ENCODE peak calls at places on chromosome 17, in seven cellular contexts. B is H7; F is CD8-positive, alpha-beta T cell; Z is kidney; N is cardiac muscle cell; W is IMR-90; Q is brain microvascular endothelial cell. P is an unnamed sample. For H3K36me3, the result is how much of the 10 kb centered on the place peaks cover.

GRCh38 chr17:80982426-80982974 is 9.1 kb upstream of the CHMP6 start:
- DNase-seq in B (no peak), F (no peak), Z (no peak), N (no peak), W (no peak), Q (no peak), P (no peak)

GRCh38 chr17:59425085-59425901 is 93.8 kb downstream of the YPEL2 start:
- DNase-seq in B (no peak), F (no peak), Z (peak), N (peak), W (peak), Q (peak), P (no peak)

GRCh38 chr17:69607162-69607834 is 192.8 kb downstream of the MAP2K6 start:
- DNase-seq in B (peak), F (no peak), Z (peak), N (peak), W (peak), Q (peak), P (peak)

GRCh38 chr17:30235386-30236296 is at the start of gene SLC6A4:
- DNase-seq in B (peak), F (no peak), Z (no peak), N (peak), W (no peak), Q (no peak), P (no peak)

GRCh38 chr17:1720856-1721386 is 3.6 kb upstream of the WDR81 start:
- DNase-seq in B (peak), F (peak), Z (peak), N (peak), W (peak), Q (peak), P (peak)

GRCh38 chr17:11986939-11987329 is 10.3 kb downstream of the ZNF18 start:
- DNase-seq in B (peak), F (no peak), Z (no peak), N (peak), W (peak), Q (peak), P (no peak)

GRCh38 chr17:41801374-41802062 is 10.2 kb downstream of the P3H4 start:
- DNase-seq in B (peak), F (peak), Z (peak), N (peak), W (peak), Q (peak), P (peak)

GRCh38 chr17:40608061-40608581 is 39.5 kb downstream of the SMARCE1 start:
- DNase-seq in B (no peak), F (no peak), Z (no peak), N (no peak), W (no peak), Q (no peak), P (no peak)

GRCh38 chr17:64245218-64246145 is 17.6 kb downstream of the TEX2 start:
- DNase-seq in B (no peak), F (no peak), Z (no peak), N (no peak), W (peak), Q (no peak), P (no peak)

GRCh38 chr17:56656961-56657360 is 63.5 kb downstream of the NOG start:
- DNase-seq in B (no peak), F (no peak), Z (no peak), N (no peak), W (no peak), Q (no peak), P (no peak)

GRCh38 chr17:12627776-12628491 is 37.8 kb upstream of the MYOCD start:
- DNase-seq in B (no peak), F (no peak), Z (no peak), N (no peak), W (peak), Q (peak), P (no peak)

GRCh38 chr17:76354747-76355310 is 1.1 kb upstream of the PRPSAP1 start:
- DNase-seq in B (peak), F (no peak), Z (no peak), N (no peak), W (no peak), Q (no peak), P (no peak)

GRCh38 chr17:78558181-78558850 is 18.9 kb downstream of the DNAH17 start:
- DNase-seq in B (no peak), F (no peak), Z (no peak), N (peak), W (no peak), Q (peak), P (no peak)

GRCh38 chr17:29585080-29585751 is 4.2 kb downstream of the GIT1 start:
- DNase-seq in B (peak), F (no peak), Z (no peak), N (peak), W (no peak), Q (no peak), P (no peak)

GRCh38 chr17:28716740-28717577 is 709 bp downstream of the RAB34 start:
- DNase-seq in B (peak), F (no peak), Z (peak), N (peak), W (peak), Q (peak), P (no peak)

GRCh38 chr17:4307179-4307930 is 43.6 kb upstream of the ANKFY1 start:
- DNase-seq in B (peak), F (no peak), Z (no peak), N (no peak), W (no peak), Q (no peak), P (no peak)

GRCh38 chr17:19717411-19717908 is 1.1 kb upstream of the SLC47A2 start:
- DNase-seq in B (peak), F (no peak), Z (no peak), N (no peak), W (no peak), Q (no peak), P (no peak)

GRCh38 chr17:5183410-5183793 is 8.3 kb downstream of the ZNF594 start:
- DNase-seq in B (no peak), F (no peak), Z (no peak), N (no peak), W (no peak), Q (no peak), P (no peak)

GRCh38 chr17:57462007-57462579 is 205.8 kb downstream of the MSI2 start:
- DNase-seq in B (no peak), F (no peak), Z (no peak), N (no peak), W (no peak), Q (no peak), P (no peak)

GRCh38 chr17:9769036-9769695 is 22.2 kb downstream of the DHRS7C start:
- DNase-seq in B (no peak), F (no peak), Z (no peak), N (no peak), W (no peak), Q (no peak), P (no peak)

GRCh38 chr17:18251204-18251603 is 7.3 kb downstream of the FLII start:
- DNase-seq in B (no peak), F (no peak), Z (no peak), N (no peak), W (no peak), Q (no peak), P (no peak)
- H3K36me3 ChIP-seq in B (under half), F (half or more), Z (under half), N (under half), W (half or more), Q (half or more), P (half or more)

GRCh38 chr17:27326051-27326450 is 32.1 kb downstream of the WSB1 start:
- DNase-seq in B (no peak), F (no peak), Z (no peak), N (no peak), W (no peak), Q (no peak), P (no peak)
- H3K36me3 ChIP-seq in B (under half), F (under half), Z (under half), N (under half), W (under half), Q (under half), P (under half)

GRCh38 chr17:47978324-47978723 is 7.4 kb downstream of the CDK5RAP3 start:
- DNase-seq in B (peak), F (peak), Z (no peak), N (peak), W (peak), Q (peak), P (peak)
- H3K36me3 ChIP-seq in B (under half), F (under half), Z (under half), N (under half), W (half or more), Q (half or more), P (half or more)

GRCh38 chr17:51078009-51078592 is 42.6 kb downstream of the SPAG9 start:
- DNase-seq in B (no peak), F (no peak), Z (no peak), N (no peak), W (no peak), Q (no peak), P (no peak)
- H3K36me3 ChIP-seq in B (under half), F (under half), Z (under half), N (under half), W (under half), Q (under half), P (under half)

P was measured in DND-41.